ENCODE peak calls at places on chromosomes 2 and 18, in nine cellular contexts. One of them, this sample, is unnamed.
A peak's percentile ranks its signal among the peaks of the same experiment; 100 is the strongest.

GRCh38 chr2:230410861-230411464 is 5.0 kb upstream of the SP100 start:
- DNase-seq in NCI-H1417 treated with DMSO at 0.1 percent for 48 hours: no peak
- DNase-seq in fibroblast of mammary gland: no peak
- DNase-seq in activated naive CD4-positive, alpha-beta T cell treated with anti-CD3 and anti-CD28 coated beads for 36 hours: no peak
- DNase-seq in A549: no peak
- DNase-seq in HTR-8/SVneo: no peak
- DNase-seq in GM13976: peak; percentile 22
- DNase-seq in NB4: no peak
- DNase-seq in NCI-H2081: no peak
- DNase-seq in this sample: no peak

GRCh38 chr2:175373001-175373727 is 191.7 kb upstream of the ATP5MC3 start:
- DNase-seq in NCI-H1417 treated with DMSO at 0.1 percent for 48 hours: no peak
- DNase-seq in fibroblast of mammary gland: peak; percentile 23
- DNase-seq in activated naive CD4-positive, alpha-beta T cell treated with anti-CD3 and anti-CD28 coated beads for 36 hours: no peak
- DNase-seq in A549: no peak
- DNase-seq in HTR-8/SVneo: no peak
- DNase-seq in GM13976: no peak
- DNase-seq in NB4: peak; percentile 55
- DNase-seq in NCI-H2081: peak; percentile 22
- DNase-seq in this sample: no peak

GRCh38 chr2:152445791-152446201 is 110.8 kb downstream of the FMNL2 start:
- DNase-seq in NCI-H1417 treated with DMSO at 0.1 percent for 48 hours: no peak
- DNase-seq in fibroblast of mammary gland: peak; percentile 97
- DNase-seq in activated naive CD4-positive, alpha-beta T cell treated with anti-CD3 and anti-CD28 coated beads for 36 hours: peak; percentile 26
- DNase-seq in A549: peak; percentile 15
- DNase-seq in HTR-8/SVneo: peak; percentile 27
- DNase-seq in GM13976: no peak
- DNase-seq in NB4: no peak
- DNase-seq in NCI-H2081: no peak
- DNase-seq in this sample: no peak

GRCh38 chr18:68215931-68216330 is 499.0 kb downstream of the TMX3 start:
- DNase-seq in NCI-H1417 treated with DMSO at 0.1 percent for 48 hours: no peak
- DNase-seq in fibroblast of mammary gland: peak; percentile 69
- DNase-seq in activated naive CD4-positive, alpha-beta T cell treated with anti-CD3 and anti-CD28 coated beads for 36 hours: no peak
- DNase-seq in A549: no peak
- DNase-seq in HTR-8/SVneo: peak; percentile 2
- DNase-seq in GM13976: no peak
- DNase-seq in NB4: no peak
- DNase-seq in NCI-H2081: no peak
- DNase-seq in this sample: no peak

GRCh38 chr2:64054166-64054915 is 35.1 kb upstream of the VPS54 start:
- DNase-seq in NCI-H1417 treated with DMSO at 0.1 percent for 48 hours: no peak
- DNase-seq in fibroblast of mammary gland: no peak
- DNase-seq in activated naive CD4-positive, alpha-beta T cell treated with anti-CD3 and anti-CD28 coated beads for 36 hours: no peak
- DNase-seq in A549: no peak
- DNase-seq in HTR-8/SVneo: no peak
- DNase-seq in GM13976: no peak
- DNase-seq in NB4: no peak
- DNase-seq in NCI-H2081: no peak
- DNase-seq in this sample: no peak

GRCh38 chr18:59742325-59743111 is 45.3 kb upstream of the CCBE1 start:
- DNase-seq in NCI-H1417 treated with DMSO at 0.1 percent for 48 hours: no peak
- DNase-seq in fibroblast of mammary gland: peak; percentile 75
- DNase-seq in activated naive CD4-positive, alpha-beta T cell treated with anti-CD3 and anti-CD28 coated beads for 36 hours: no peak
- DNase-seq in A549: no peak
- DNase-seq in HTR-8/SVneo: no peak
- DNase-seq in GM13976: no peak
- DNase-seq in NB4: no peak
- DNase-seq in NCI-H2081: no peak
- DNase-seq in this sample: no peak

GRCh38 chr2:180291060-180291459 is 284.0 kb upstream of the CWC22 start:
- DNase-seq in NCI-H1417 treated with DMSO at 0.1 percent for 48 hours: no peak
- DNase-seq in fibroblast of mammary gland: peak; percentile 90
- DNase-seq in activated naive CD4-positive, alpha-beta T cell treated with anti-CD3 and anti-CD28 coated beads for 36 hours: no peak
- DNase-seq in A549: no peak
- DNase-seq in HTR-8/SVneo: peak; percentile 5
- DNase-seq in GM13976: no peak
- DNase-seq in NB4: peak; percentile 22
- DNase-seq in NCI-H2081: no peak
- DNase-seq in this sample: no peak

GRCh38 chr18:48153641-48154481 is 223.4 kb upstream of the SMAD2 start:
- DNase-seq in NCI-H1417 treated with DMSO at 0.1 percent for 48 hours: no peak
- DNase-seq in fibroblast of mammary gland: peak; percentile 77
- DNase-seq in activated naive CD4-positive, alpha-beta T cell treated with anti-CD3 and anti-CD28 coated beads for 36 hours: no peak
- DNase-seq in A549: no peak
- DNase-seq in HTR-8/SVneo: peak; percentile 37
- DNase-seq in GM13976: no peak
- DNase-seq in NB4: no peak
- DNase-seq in NCI-H2081: no peak
- DNase-seq in this sample: no peak

GRCh38 chr2:72891091-72891818 is 4.0 kb downstream of the SPR start:
- DNase-seq in NCI-H1417 treated with DMSO at 0.1 percent for 48 hours: no peak
- DNase-seq in fibroblast of mammary gland: peak; percentile 34
- DNase-seq in activated naive CD4-positive, alpha-beta T cell treated with anti-CD3 and anti-CD28 coated beads for 36 hours: no peak
- DNase-seq in A549: no peak
- DNase-seq in HTR-8/SVneo: no peak
- DNase-seq in GM13976: no peak
- DNase-seq in NB4: no peak
- DNase-seq in NCI-H2081: no peak
- DNase-seq in this sample: no peak

GRCh38 chr18:24296273-24296672 is 101.4 kb downstream of the OSBPL1A start:
- DNase-seq in NCI-H1417 treated with DMSO at 0.1 percent for 48 hours: no peak
- DNase-seq in fibroblast of mammary gland: no peak
- DNase-seq in activated naive CD4-positive, alpha-beta T cell treated with anti-CD3 and anti-CD28 coated beads for 36 hours: no peak
- DNase-seq in A549: no peak
- DNase-seq in HTR-8/SVneo: no peak
- DNase-seq in GM13976: no peak
- DNase-seq in NB4: no peak
- DNase-seq in NCI-H2081: no peak
- DNase-seq in this sample: no peak

GRCh38 chr2:149989447-149990063 is 402.0 kb upstream of the MMADHC start:
- DNase-seq in NCI-H1417 treated with DMSO at 0.1 percent for 48 hours: no peak
- DNase-seq in fibroblast of mammary gland: peak; percentile 16
- DNase-seq in activated naive CD4-positive, alpha-beta T cell treated with anti-CD3 and anti-CD28 coated beads for 36 hours: no peak
- DNase-seq in A549: no peak
- DNase-seq in HTR-8/SVneo: peak; percentile 9
- DNase-seq in GM13976: no peak
- DNase-seq in NB4: no peak
- DNase-seq in NCI-H2081: no peak
- DNase-seq in this sample: no peak

GRCh38 chr18:58635891-58636290 is 7.0 kb upstream of the ALPK2 start:
- DNase-seq in NCI-H1417 treated with DMSO at 0.1 percent for 48 hours: no peak
- DNase-seq in fibroblast of mammary gland: peak; percentile 78
- DNase-seq in activated naive CD4-positive, alpha-beta T cell treated with anti-CD3 and anti-CD28 coated beads for 36 hours: no peak
- DNase-seq in A549: no peak
- DNase-seq in HTR-8/SVneo: no peak
- DNase-seq in GM13976: no peak
- DNase-seq in NB4: peak; percentile 12
- DNase-seq in NCI-H2081: no peak
- DNase-seq in this sample: no peak

GRCh38 chr2:28895189-28895893 is 874 bp downstream of the WDR43 start:
- DNase-seq in NCI-H1417 treated with DMSO at 0.1 percent for 48 hours: no peak
- DNase-seq in fibroblast of mammary gland: peak; percentile 53
- DNase-seq in activated naive CD4-positive, alpha-beta T cell treated with anti-CD3 and anti-CD28 coated beads for 36 hours: peak; percentile 42
- DNase-seq in A549: peak; percentile 46
- DNase-seq in HTR-8/SVneo: no peak
- DNase-seq in GM13976: no peak
- DNase-seq in NB4: peak; percentile 74
- DNase-seq in NCI-H2081: peak; percentile 26
- DNase-seq in this sample: no peak

GRCh38 chr2:139992078-139992477 is 1211.9 kb upstream of the NXPH2 start:
- DNase-seq in NCI-H1417 treated with DMSO at 0.1 percent for 48 hours: no peak
- DNase-seq in fibroblast of mammary gland: no peak
- DNase-seq in activated naive CD4-positive, alpha-beta T cell treated with anti-CD3 and anti-CD28 coated beads for 36 hours: no peak
- DNase-seq in A549: no peak
- DNase-seq in HTR-8/SVneo: no peak
- DNase-seq in GM13976: no peak
- DNase-seq in NB4: peak; percentile 12
- DNase-seq in NCI-H2081: no peak
- DNase-seq in this sample: no peak

GRCh38 chr2:216659301-216659700 is 26.1 kb downstream of the IGFBP2 start:
- DNase-seq in NCI-H1417 treated with DMSO at 0.1 percent for 48 hours: no peak
- DNase-seq in fibroblast of mammary gland: no peak
- DNase-seq in activated naive CD4-positive, alpha-beta T cell treated with anti-CD3 and anti-CD28 coated beads for 36 hours: no peak
- DNase-seq in A549: no peak
- DNase-seq in HTR-8/SVneo: no peak
- DNase-seq in GM13976: no peak
- DNase-seq in NB4: no peak
- DNase-seq in NCI-H2081: no peak
- DNase-seq in this sample: no peak

GRCh38 chr2:240594511-240595380 is 8.2 kb downstream of the CAPN10 start:
- DNase-seq in NCI-H1417 treated with DMSO at 0.1 percent for 48 hours: no peak
- DNase-seq in fibroblast of mammary gland: no peak
- DNase-seq in activated naive CD4-positive, alpha-beta T cell treated with anti-CD3 and anti-CD28 coated beads for 36 hours: no peak
- DNase-seq in A549: no peak
- DNase-seq in HTR-8/SVneo: no peak
- DNase-seq in GM13976: no peak
- DNase-seq in NB4: no peak
- DNase-seq in NCI-H2081: no peak
- DNase-seq in this sample: no peak

GRCh38 chr2:27446057-27446456 is 3.9 kb downstream of the KRTCAP3 start:
- DNase-seq in NCI-H1417 treated with DMSO at 0.1 percent for 48 hours: no peak
- DNase-seq in fibroblast of mammary gland: no peak
- DNase-seq in activated naive CD4-positive, alpha-beta T cell treated with anti-CD3 and anti-CD28 coated beads for 36 hours: peak; percentile 55
- DNase-seq in A549: no peak
- DNase-seq in HTR-8/SVneo: no peak
- DNase-seq in GM13976: no peak
- DNase-seq in NB4: no peak
- DNase-seq in NCI-H2081: no peak
- DNase-seq in this sample: no peak

GRCh38 chr2:26212011-26212410 is 32.4 kb downstream of the HADHA start:
- DNase-seq in NCI-H1417 treated with DMSO at 0.1 percent for 48 hours: no peak
- DNase-seq in fibroblast of mammary gland: no peak
- DNase-seq in activated naive CD4-positive, alpha-beta T cell treated with anti-CD3 and anti-CD28 coated beads for 36 hours: no peak
- DNase-seq in A549: no peak
- DNase-seq in HTR-8/SVneo: no peak
- DNase-seq in GM13976: no peak
- DNase-seq in NB4: no peak
- DNase-seq in NCI-H2081: no peak
- DNase-seq in this sample: no peak

GRCh38 chr18:68995675-68996074 is 197.8 kb downstream of the CCDC102B start:
- DNase-seq in NCI-H1417 treated with DMSO at 0.1 percent for 48 hours: no peak
- DNase-seq in fibroblast of mammary gland: no peak
- DNase-seq in activated naive CD4-positive, alpha-beta T cell treated with anti-CD3 and anti-CD28 coated beads for 36 hours: no peak
- DNase-seq in A549: no peak
- DNase-seq in HTR-8/SVneo: no peak
- DNase-seq in GM13976: no peak
- DNase-seq in NB4: no peak
- DNase-seq in NCI-H2081: no peak
- DNase-seq in this sample: no peak

GRCh38 chr2:973129-973528 is 22.5 kb downstream of the SNTG2 start:
- DNase-seq in NCI-H1417 treated with DMSO at 0.1 percent for 48 hours: no peak
- DNase-seq in fibroblast of mammary gland: no peak
- DNase-seq in activated naive CD4-positive, alpha-beta T cell treated with anti-CD3 and anti-CD28 coated beads for 36 hours: no peak
- DNase-seq in A549: no peak
- DNase-seq in HTR-8/SVneo: no peak
- DNase-seq in GM13976: no peak
- DNase-seq in NB4: no peak
- DNase-seq in NCI-H2081: no peak
- DNase-seq in this sample: no peak